ENCODE peak calls at places on chromosomes 2 and 18, in six cellular contexts. B is astrocyte of the spinal cord, F is endothelial cell of umbilical vein, J is prostate gland, G is OCI-LY7, O is suprapubic skin. L is an unnamed sample.

GRCh38 chr2:23021311-23022120 is 363.5 kb upstream of the KLHL29 start:
- DNase-seq in B (no peak), F (no peak), J (no peak), G (no peak), O (no peak), L (no peak)

GRCh38 chr2:141490886-141491285 is 639.9 kb downstream of the LRP1B start:
- DNase-seq in B (peak), F (no peak), J (no peak), G (no peak), O (no peak), L (no peak)

GRCh38 chr2:110645616-110646015 is 32.2 kb downstream of the BUB1 start:
- DNase-seq in B (no peak), F (no peak), J (no peak), G (no peak), O (no peak), L (no peak)

GRCh38 chr2:110718382-110718781 is 14.0 kb upstream of the ACOXL start:
- DNase-seq in B (no peak), F (no peak), J (no peak), G (no peak), O (no peak), L (no peak)

GRCh38 chr18:24628360-24628759 is 167.9 kb downstream of the HRH4 start:
- DNase-seq in B (no peak), F (no peak), J (no peak), G (no peak), O (no peak), L (no peak)

GRCh38 chr2:176211110-176211509 is 22.6 kb downstream of the HOXD1 start:
- DNase-seq in B (no peak), F (no peak), J (no peak), G (no peak), O (no peak), L (no peak)

GRCh38 chr2:160077912-160078585 is 15.6 kb upstream of the PLA2R1 start:
- DNase-seq in B (no peak), F (no peak), J (no peak), G (no peak), O (no peak), L (no peak)

GRCh38 chr2:237786936-237787335 is 11.6 kb upstream of the RBM44 start:
- DNase-seq in B (no peak), F (no peak), J (no peak), G (no peak), O (no peak), L (no peak)

GRCh38 chr18:75088021-75088506 is 120.9 kb downstream of the PTGR3 start:
- DNase-seq in B (no peak), F (no peak), J (no peak), G (no peak), O (no peak), L (no peak)

GRCh38 chr2:105104208-105104731 is 66.4 kb downstream of the MRPS9 start:
- DNase-seq in B (peak), F (no peak), J (no peak), G (no peak), O (no peak), L (no peak)

GRCh38 chr2:202149155-202149762 is 76.2 kb downstream of the KIAA2012 start:
- DNase-seq in B (peak), F (no peak), J (peak), G (no peak), O (no peak), L (no peak)

GRCh38 chr2:58449286-58450010 is 208.3 kb upstream of the FANCL start:
- DNase-seq in B (no peak), F (no peak), J (no peak), G (peak), O (no peak), L (no peak)

GRCh38 chr2:110215566-110216158 is 3.3 kb upstream of the MTLN start:
- DNase-seq in B (no peak), F (no peak), J (no peak), G (no peak), O (no peak), L (no peak)

DNA sequence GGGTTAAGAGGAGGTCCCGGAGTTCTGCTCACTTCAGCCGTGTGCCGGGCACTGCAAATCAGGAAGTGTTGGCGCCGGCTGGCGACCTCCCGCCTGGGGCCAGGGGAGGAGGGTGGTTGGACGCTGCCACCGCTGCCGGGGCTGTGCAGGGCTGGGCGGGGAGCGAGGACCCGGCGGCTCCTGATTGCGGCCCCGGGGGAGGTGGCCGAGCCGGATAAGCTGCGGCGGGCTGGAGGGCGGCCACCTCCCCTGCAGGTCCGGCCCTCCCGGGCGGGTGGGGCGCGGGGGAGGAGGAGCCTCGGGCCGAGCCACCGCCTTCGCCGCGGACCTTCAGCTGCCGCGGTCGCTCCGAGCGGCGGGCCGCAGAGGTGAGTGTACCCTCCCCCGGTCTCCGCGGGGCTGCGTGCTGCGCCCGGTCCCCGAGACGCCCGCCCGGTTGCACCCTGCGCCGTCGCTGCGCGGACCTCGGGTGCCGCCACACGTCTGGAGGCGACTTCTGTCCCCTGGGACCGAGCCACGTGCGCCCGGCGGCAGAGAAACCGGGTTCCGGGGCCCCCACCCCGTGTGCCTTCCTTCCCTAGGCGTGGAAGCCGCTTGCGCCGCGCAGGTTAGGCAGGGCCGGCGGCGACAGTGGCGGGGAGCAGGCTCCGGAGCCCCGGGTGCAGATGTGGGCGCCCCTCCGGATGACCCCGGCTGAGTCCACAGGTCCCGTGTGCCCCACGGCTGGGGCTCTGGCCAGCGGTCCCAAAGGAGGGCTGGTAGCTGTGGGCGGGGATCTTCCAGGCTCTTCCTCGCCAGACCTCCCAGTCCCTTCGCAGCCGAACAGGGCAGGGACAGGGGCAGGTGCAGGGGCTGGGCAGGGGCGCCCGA is at the start of gene STEAP3:
- DNase-seq in B (peak), F (peak), J (peak), G (no peak), O (peak), L (peak)
- H3K4me3 ChIP-seq in B (peak), F (peak), J (peak), G (no peak), O (peak), L (peak)

GRCh38 chr2:74488643-74489481 is 6.0 kb downstream of the TTC31 start:
- DNase-seq in B (no peak), F (no peak), J (no peak), G (no peak), O (no peak), L (no peak)
- TF ChIP-seq CTCF in B (no peak), F (no peak), J (no peak), G (no peak), O (no peak), L (no peak)

GRCh38 chr18:12314586-12315305 is 6.7 kb downstream of the TUBB6 start:
- DNase-seq in B (no peak), F (no peak), J (no peak), G (peak), O (no peak), L (no peak)
- H3K4me3 ChIP-seq in B (no peak), F (no peak), J (no peak), G (no peak), O (no peak), L (no peak)

GRCh38 chr2:10552871-10553245 is 104.7 kb upstream of the ODC1 start:
- DNase-seq in B (no peak), F (no peak), J (no peak), G (no peak), O (no peak), L (no peak)
- TF ChIP-seq CTCF in B (no peak), F (no peak), J (no peak), G (no peak), O (no peak), L (no peak)

GRCh38 chr2:21057097-21057496 is 13.2 kb upstream of the APOB start:
- DNase-seq in B (no peak), F (no peak), J (no peak), G (no peak), O (no peak), L (no peak)
- H3K4me3 ChIP-seq in B (no peak), F (no peak), J (no peak), G (no peak), O (no peak), L (no peak)

GRCh38 chr2:172863341-172863740 is 127.7 kb downstream of the RAPGEF4 start:
- DNase-seq in B (no peak), F (peak), J (no peak), G (no peak), O (no peak), L (no peak)

GRCh38 chr2:172861632-172862031 is 126.0 kb downstream of the RAPGEF4 start:
- DNase-seq in B (no peak), F (no peak), J (no peak), G (no peak), O (no peak), L (no peak)

GRCh38 chr2:172864182-172864581 is 128.5 kb downstream of the RAPGEF4 start:
- DNase-seq in B (peak), F (peak), J (peak), G (peak), O (no peak), L (peak)

GRCh38 chr2:172862077-172862476 is 126.4 kb downstream of the RAPGEF4 start:
- DNase-seq in B (no peak), F (peak), J (no peak), G (no peak), O (no peak), L (no peak)

DNA sequence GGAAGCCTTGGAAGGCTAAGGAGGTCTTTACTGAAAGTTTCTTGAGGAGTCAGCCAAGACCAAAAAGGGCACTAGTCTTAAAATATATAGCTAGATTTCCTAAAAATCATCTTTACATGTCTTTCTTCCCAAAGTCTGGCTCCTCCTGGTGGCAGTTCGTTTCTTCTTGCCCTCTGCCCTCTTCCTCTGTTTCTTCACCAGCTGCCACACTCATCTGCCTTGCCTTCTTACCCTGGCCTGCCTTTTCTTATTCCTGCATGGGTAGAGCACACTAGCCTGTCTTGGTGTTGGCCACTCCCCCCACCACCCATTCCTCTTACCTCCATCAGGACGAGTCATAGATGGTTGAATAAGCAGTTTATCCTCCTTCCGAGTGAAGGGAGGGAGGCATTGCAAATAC is 129.8 kb downstream of the RAPGEF4 start:
- DNase-seq in B (no peak), F (no peak), J (no peak), G (no peak), O (no peak), L (no peak)
- TF ChIP-seq CTCF in B (peak), F (no peak), J (no peak), G (peak), O (no peak), L (no peak)

GRCh38 chr2:60661073-60661738 is 94.9 kb upstream of the PAPOLG start:
- DNase-seq in B (no peak), F (no peak), J (no peak), G (peak), O (no peak), L (no peak)
- H3K4me3 ChIP-seq in B (no peak), F (no peak), J (no peak), G (peak), O (no peak), L (no peak)

GRCh38 chr2:133884739-133885381 is 316.6 kb upstream of the NCKAP5 start:
- DNase-seq in B (peak), F (peak), J (no peak), G (peak), O (no peak), L (no peak)
- TF ChIP-seq CTCF in B (no peak), F (peak), J (no peak), G (peak), O (no peak), L (no peak)

GRCh38 chr18:269480-270090 is 1.7 kb upstream of the THOC1 start:
- DNase-seq in B (no peak), F (no peak), J (no peak), G (peak), O (no peak), L (no peak)
- H3K4me3 ChIP-seq in B (no peak), F (no peak), J (no peak), G (peak), O (no peak), L (no peak)

L was measured in pancreas.